ENCODE peak calls at places on chromosomes 16 and 17, in five cellular contexts. L, E, R, Y and O are unnamed samples.

GRCh38 chr16:1525871-1526607 is 7.4 kb upstream of the TMEM204 start:
- DNase-seq in L (no peak), E (no peak), R (no peak), Y (no peak), O (no peak)

GRCh38 chr17:82400830-82401229 is 17.3 kb upstream of the HEXD start:
- DNase-seq in L (no peak), E (no peak), R (no peak), Y (peak; percentile 49), O (peak; percentile 69)

GRCh38 chr17:56717471-56717870 is 116.2 kb downstream of the C17orf67 start:
- DNase-seq in L (no peak), E (no peak), R (no peak), Y (no peak), O (no peak)

GRCh38 chr16:58464047-58464915 is 35.7 kb upstream of the NDRG4 start:
- DNase-seq in L (no peak), E (no peak), R (no peak), Y (no peak), O (no peak)

GRCh38 chr17:81097134-81097942 is 62.4 kb downstream of the BAIAP2 start:
- DNase-seq in L (peak; percentile 31), E (peak; percentile 57), R (peak; percentile 87), Y (no peak), O (no peak)

GRCh38 chr17:55246583-55246982 is 18.2 kb upstream of the HLF start:
- DNase-seq in L (no peak), E (no peak), R (no peak), Y (no peak), O (no peak)

GRCh38 chr16:59988591-59988990 is 1254.5 kb upstream of the GOT2 start:
- DNase-seq in L (no peak), E (no peak), R (no peak), Y (no peak), O (no peak)

GRCh38 chr17:51120357-51120738 is 320 bp downstream of the SPAG9 start:
- DNase-seq in L (peak; percentile 56), E (no peak), R (no peak), Y (peak; percentile 74), O (no peak)

GRCh38 chr17:75632863-75633483 is at the start of gene SMIM5:
- DNase-seq in L (peak; percentile 79), E (peak; percentile 60), R (peak; percentile 91), Y (peak; percentile 87), O (peak; percentile 59)

GRCh38 chr17:67441052-67441738 is 64.1 kb downstream of the PITPNC1 start:
- DNase-seq in L (peak; percentile 61), E (peak; percentile 60), R (peak; percentile 52), Y (peak; percentile 85), O (peak; percentile 93)

GRCh38 chr17:6503641-6504195 is 52.6 kb downstream of the PITPNM3 start:
- DNase-seq in L (no peak), E (no peak), R (no peak), Y (no peak), O (no peak)

GRCh38 chr17:77869665-77870132 is 88.8 kb upstream of the TNRC6C start:
- DNase-seq in L (no peak), E (no peak), R (no peak), Y (peak; percentile 97), O (no peak)

GRCh38 chr17:40325156-40326013 is 16.4 kb downstream of the RARA start:
- DNase-seq in L (no peak), E (no peak), R (no peak), Y (no peak), O (no peak)

GRCh38 chr17:35372846-35373531 is 432 bp downstream of the SLFN11 start:
- DNase-seq in L (no peak), E (no peak), R (no peak), Y (no peak), O (peak; percentile 15)

GRCh38 chr16:29664133-29664912 is 1.3 kb downstream of the SPN start:
- DNase-seq in L (no peak), E (no peak), R (no peak), Y (peak; percentile 83), O (no peak)

GRCh38 chr16:48558269-48558915 is 51.6 kb downstream of the N4BP1 start:
- DNase-seq in L (no peak), E (no peak), R (peak; percentile 75), Y (no peak), O (no peak)

GRCh38 chr17:30153463-30153862 is 36.8 kb downstream of the NSRP1 start:
- DNase-seq in L (no peak), E (no peak), R (no peak), Y (no peak), O (no peak)

GRCh38 chr17:16589097-16589969 is 20.3 kb upstream of the ZNF287 start:
- DNase-seq in L (peak; percentile 87), E (peak; percentile 36), R (peak; percentile 90), Y (peak; percentile 74), O (peak; percentile 83)

GRCh38 chr16:48408688-48409087 is 23.5 kb upstream of the SIAH1 start:
- DNase-seq in L (peak; percentile 30), E (peak; percentile 43), R (peak; percentile 80), Y (no peak), O (no peak)

GRCh38 chr16:74309789-74310781 is 13.5 kb downstream of the PSMD7 start:
- DNase-seq in L (peak; percentile 48), E (no peak), R (peak; percentile 70), Y (peak; percentile 55), O (peak; percentile 41)

GRCh38 chr17:66542967-66543525 is 240.6 kb downstream of the PRKCA start:
- DNase-seq in L (no peak), E (peak; percentile 48), R (peak; percentile 63), Y (no peak), O (peak; percentile 66)

GRCh38 chr17:65101371-65101770 is 35.8 kb upstream of the RGS9 start:
- DNase-seq in L (no peak), E (no peak), R (no peak), Y (no peak), O (no peak)

GRCh38 chr17:65102235-65102634 is 34.9 kb upstream of the RGS9 start:
- DNase-seq in L (no peak), E (no peak), R (no peak), Y (no peak), O (no peak)

GRCh38 chr17:65099941-65100315 is 37.2 kb upstream of the RGS9 start:
- DNase-seq in L (peak; percentile 65), E (no peak), R (peak; percentile 59), Y (peak; percentile 55), O (no peak)

GRCh38 chr17:65099475-65099874 is 37.7 kb upstream of the RGS9 start:
- DNase-seq in L (no peak), E (no peak), R (no peak), Y (no peak), O (no peak)

DNA sequence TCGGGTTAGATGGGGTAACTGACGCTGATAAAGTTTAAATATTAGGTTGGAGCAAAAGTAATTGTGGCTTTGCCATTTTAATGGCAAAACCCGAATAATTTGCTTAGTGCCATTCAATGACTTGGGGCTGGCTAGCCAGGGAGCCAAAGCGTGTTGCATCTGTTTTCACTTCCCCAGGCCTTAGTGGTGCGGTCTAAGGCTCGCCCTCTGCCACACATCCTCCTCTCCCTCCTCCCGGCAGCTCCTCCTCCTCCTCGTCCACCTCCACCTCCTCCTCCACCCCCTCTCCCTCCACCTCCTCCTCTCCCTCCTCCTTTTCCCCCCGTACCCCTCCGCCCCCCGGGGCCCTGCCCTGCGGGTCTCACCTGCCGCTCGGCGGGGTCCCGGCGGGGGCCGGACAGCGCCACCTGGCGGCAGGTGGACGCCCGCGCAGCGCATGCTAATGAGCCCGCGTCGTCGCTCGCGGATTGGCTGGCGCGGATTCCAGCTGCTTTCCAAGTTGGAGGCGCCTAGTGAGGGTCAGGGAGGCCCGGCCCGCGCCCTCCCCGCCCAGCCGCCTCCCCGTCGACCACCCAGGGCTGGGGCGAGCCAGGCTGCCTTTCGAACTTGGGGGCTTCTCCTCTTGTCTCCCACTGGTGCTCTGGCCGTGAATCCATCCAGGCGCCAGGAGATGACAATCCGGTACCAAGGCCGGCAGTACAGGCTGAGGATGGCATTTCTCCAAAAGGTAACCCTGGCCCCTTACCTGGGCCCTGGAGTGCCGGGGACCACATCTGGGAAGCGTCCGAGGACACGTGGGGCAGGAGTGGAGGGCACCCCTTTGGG is 36.6 kb upstream of the RGS9 start:
- DNase-seq in L (peak; percentile 80), E (no peak), R (peak; percentile 77), Y (peak; percentile 91), O (peak; percentile 69)
- H3K4me3 ChIP-seq in L (no peak overlapping the region), E (peak overlapping the region; percentile 48), R (peak overlapping the region; percentile 53), Y (peak overlapping the region; percentile 73), O (peak overlapping the region; percentile 59)

GRCh38 chr16:4572715-4573114 is 16.6 kb downstream of the C16orf96 start:
- DNase-seq in L (no peak), E (no peak), R (peak; percentile 24), Y (no peak), O (no peak)

GRCh38 chr16:4574919-4575705 is 19.0 kb downstream of the C16orf96 start:
- DNase-seq in L (no peak), E (no peak), R (no peak), Y (no peak), O (no peak)

GRCh38 chr16:4566144-4566543 is 10.0 kb downstream of the C16orf96 start:
- DNase-seq in L (no peak), E (no peak), R (no peak), Y (no peak), O (no peak)

GRCh38 chr16:4570086-4570485 is 13.9 kb downstream of the C16orf96 start:
- DNase-seq in L (peak; percentile 23), E (no peak), R (no peak), Y (no peak), O (no peak)

GRCh38 chr16:4570688-4571321 is 14.7 kb downstream of the C16orf96 start:
- DNase-seq in L (no peak), E (no peak), R (no peak), Y (no peak), O (no peak)
- H3K4me3 ChIP-seq in L (no peak overlapping the region), E (no peak overlapping the region), R (no peak overlapping the region), Y (no peak overlapping the region), O (no peak overlapping the region)

DNA sequence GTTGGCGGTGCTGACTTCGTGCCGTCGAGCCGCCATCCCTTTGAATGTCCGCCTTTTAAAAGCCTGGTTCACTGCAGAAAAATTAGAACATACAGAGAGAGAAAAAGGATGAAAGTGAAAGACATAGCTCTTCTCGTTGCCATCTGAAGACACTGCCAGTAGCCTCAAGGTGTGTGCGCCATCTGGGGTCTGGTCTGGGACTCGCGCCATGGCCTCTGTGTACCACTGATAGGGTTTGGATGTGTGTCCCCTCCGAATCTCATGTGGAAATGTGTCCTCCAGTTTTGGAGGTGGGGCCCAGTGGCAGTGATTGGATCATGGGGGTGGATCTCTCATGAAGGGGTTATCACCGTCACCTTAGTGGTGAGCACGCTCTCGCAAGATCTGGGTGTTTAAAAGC is 15.5 kb downstream of the GSE1 start:
- DNase-seq in L (no peak), E (no peak), R (no peak), Y (peak; percentile 25), O (no peak)
- H3K4me3 ChIP-seq in L (no peak overlapping the region), E (no peak overlapping the region), R (no peak overlapping the region), Y (no peak overlapping the region), O (no peak overlapping the region)

DNA sequence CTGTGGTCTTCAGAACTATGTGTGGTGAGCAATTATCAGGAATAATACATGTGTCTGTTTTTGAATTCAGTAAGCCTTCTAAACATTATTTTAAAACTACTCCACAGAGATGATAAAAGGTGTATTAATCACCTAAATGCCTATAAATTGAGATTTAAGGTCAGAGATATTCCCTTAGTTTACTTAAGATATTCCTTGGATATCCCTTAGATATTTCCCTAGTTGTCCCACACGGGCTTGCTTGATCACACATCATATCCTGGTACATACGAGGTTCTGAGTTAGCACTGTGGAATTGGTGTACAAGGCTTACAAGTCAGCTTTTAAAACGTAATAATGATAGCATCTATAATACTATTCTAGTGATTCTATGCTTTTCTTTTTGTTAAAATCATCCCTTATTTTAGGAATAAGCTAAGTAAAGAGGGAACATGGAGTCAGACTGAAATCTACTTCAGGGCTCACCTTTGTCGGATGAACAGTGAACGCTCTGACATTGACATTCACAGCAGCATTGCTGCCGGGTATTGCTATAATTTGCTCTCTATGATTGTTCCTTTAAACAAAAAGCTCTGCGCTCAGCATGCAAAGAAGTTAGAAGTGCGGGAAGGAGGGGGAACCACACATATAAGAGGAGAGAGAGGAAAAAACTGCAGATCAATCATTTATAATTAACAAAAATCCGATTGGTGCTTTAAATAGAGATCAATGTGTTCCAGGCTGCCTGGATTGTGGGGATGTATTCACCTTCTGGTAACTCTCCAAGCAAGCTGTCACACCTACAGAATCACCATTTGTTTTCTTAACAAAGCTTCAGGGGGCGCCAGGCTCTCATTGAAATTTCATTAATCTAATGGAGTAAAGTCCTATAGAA is 136.5 kb downstream of the SKAP1 start:
- DNase-seq in L (no peak), E (no peak), R (no peak), Y (no peak), O (no peak)
- H3K4me3 ChIP-seq in L (no peak overlapping the region), E (no peak overlapping the region), R (no peak overlapping the region), Y (no peak overlapping the region), O (no peak overlapping the region)